ENCODE peak calls at places on chromosomes 16 and 17, in seven cellular contexts. One of them, this sample, is unnamed.

GRCh38 chr17:45223541-45224528 is 2.1 kb downstream of the FMNL1 start:
- DNase-seq in cardiac fibroblast: no peak
- DNase-seq in cardiac muscle cell: no peak
- DNase-seq in GM12864: no peak
- DNase-seq in ovary: no peak
- DNase-seq in endothelial cell of umbilical vein: no peak
- DNase-seq in astrocyte of the spinal cord: no peak
- DNase-seq in this sample: no peak

GRCh38 chr17:5510776-5511175 is 24.4 kb downstream of the MIS12 start:
- DNase-seq in cardiac muscle cell: no peak
- DNase-seq in cardiac fibroblast: no peak
- DNase-seq in astrocyte of the spinal cord: no peak
- DNase-seq in GM12864: no peak
- DNase-seq in endothelial cell of umbilical vein: no peak
- DNase-seq in ovary: no peak
- DNase-seq in this sample: no peak

GRCh38 chr17:3535253-3535995 is 22.2 kb downstream of the TRPV3 start:
- DNase-seq in cardiac muscle cell: peak
- DNase-seq in GM12864: no peak
- DNase-seq in endothelial cell of umbilical vein: peak
- DNase-seq in cardiac fibroblast: peak
- DNase-seq in astrocyte of the spinal cord: peak
- DNase-seq in ovary: peak
- DNase-seq in this sample: peak

GRCh38 chr16:56357291-56357764 is 68.0 kb downstream of the AMFR start:
- DNase-seq in astrocyte of the spinal cord: no peak
- DNase-seq in GM12864: no peak
- DNase-seq in endothelial cell of umbilical vein: peak
- DNase-seq in cardiac fibroblast: peak
- DNase-seq in cardiac muscle cell: peak
- DNase-seq in ovary: peak
- DNase-seq in this sample: peak

GRCh38 chr16:72066747-72067146 is 3.7 kb downstream of the HPR start:
- DNase-seq in cardiac fibroblast: peak
- DNase-seq in ovary: no peak
- DNase-seq in astrocyte of the spinal cord: peak
- DNase-seq in GM12864: no peak
- DNase-seq in cardiac muscle cell: peak
- DNase-seq in endothelial cell of umbilical vein: peak
- DNase-seq in this sample: peak

GRCh38 chr17:50260501-50260911 is 13.8 kb upstream of the TMEM92 start:
- DNase-seq in astrocyte of the spinal cord: no peak
- DNase-seq in cardiac fibroblast: no peak
- DNase-seq in cardiac muscle cell: no peak
- DNase-seq in GM12864: no peak
- DNase-seq in endothelial cell of umbilical vein: no peak
- DNase-seq in ovary: peak
- DNase-seq in this sample: no peak

GRCh38 chr17:81999975-82000802 is 22.5 kb downstream of the CENPX start:
- DNase-seq in cardiac fibroblast: no peak
- DNase-seq in GM12864: no peak
- DNase-seq in cardiac muscle cell: no peak
- DNase-seq in endothelial cell of umbilical vein: no peak
- DNase-seq in ovary: no peak
- DNase-seq in astrocyte of the spinal cord: no peak
- DNase-seq in this sample: no peak

GRCh38 chr16:22336581-22336980 is 37.8 kb downstream of the CDR2 start:
- DNase-seq in astrocyte of the spinal cord: no peak
- DNase-seq in endothelial cell of umbilical vein: no peak
- DNase-seq in ovary: no peak
- DNase-seq in cardiac muscle cell: no peak
- DNase-seq in cardiac fibroblast: no peak
- DNase-seq in GM12864: no peak
- DNase-seq in this sample: no peak

GRCh38 chr16:165539-166374 is at the start of gene HBM:
- DNase-seq in ovary: no peak
- DNase-seq in cardiac fibroblast: no peak
- DNase-seq in endothelial cell of umbilical vein: no peak
- DNase-seq in cardiac muscle cell: no peak
- DNase-seq in astrocyte of the spinal cord: no peak
- DNase-seq in GM12864: no peak
- DNase-seq in this sample: no peak

GRCh38 chr17:9002610-9003354 is 18.5 kb upstream of the NTN1 start:
- DNase-seq in GM12864: no peak
- DNase-seq in endothelial cell of umbilical vein: no peak
- DNase-seq in astrocyte of the spinal cord: no peak
- DNase-seq in cardiac fibroblast: no peak
- DNase-seq in ovary: no peak
- DNase-seq in cardiac muscle cell: peak
- DNase-seq in this sample: no peak

GRCh38 chr16:86872833-86873232 is 294.5 kb downstream of the FOXL1 start:
- DNase-seq in astrocyte of the spinal cord: no peak
- DNase-seq in ovary: no peak
- DNase-seq in cardiac muscle cell: no peak
- DNase-seq in endothelial cell of umbilical vein: no peak
- DNase-seq in cardiac fibroblast: no peak
- DNase-seq in GM12864: no peak
- DNase-seq in this sample: no peak

GRCh38 chr17:17626151-17626805 is 34.8 kb upstream of the PEMT start:
- DNase-seq in astrocyte of the spinal cord: no peak
- DNase-seq in GM12864: no peak
- DNase-seq in cardiac muscle cell: no peak
- DNase-seq in cardiac fibroblast: no peak
- DNase-seq in ovary: no peak
- DNase-seq in endothelial cell of umbilical vein: no peak
- DNase-seq in this sample: no peak

GRCh38 chr16:87703071-87703470 is 62.7 kb downstream of the KLHDC4 start:
- DNase-seq in cardiac fibroblast: no peak
- DNase-seq in GM12864: no peak
- DNase-seq in cardiac muscle cell: no peak
- DNase-seq in astrocyte of the spinal cord: no peak
- DNase-seq in endothelial cell of umbilical vein: no peak
- DNase-seq in ovary: no peak
- DNase-seq in this sample: no peak

GRCh38 chr16:60815865-60816264 is 1220.4 kb downstream of the CDH8 start:
- DNase-seq in cardiac muscle cell: no peak
- DNase-seq in astrocyte of the spinal cord: no peak
- DNase-seq in GM12864: no peak
- DNase-seq in cardiac fibroblast: no peak
- DNase-seq in endothelial cell of umbilical vein: no peak
- DNase-seq in ovary: no peak
- DNase-seq in this sample: no peak

GRCh38 chr17:64202683-64203430 is 60.2 kb downstream of the TEX2 start:
- DNase-seq in cardiac muscle cell: peak
- DNase-seq in cardiac fibroblast: peak
- DNase-seq in GM12864: no peak
- DNase-seq in ovary: no peak
- DNase-seq in endothelial cell of umbilical vein: no peak
- DNase-seq in astrocyte of the spinal cord: peak
- DNase-seq in this sample: peak

GRCh38 chr17:41397003-41397665 is at the start of gene KRT31:
- DNase-seq in astrocyte of the spinal cord: no peak
- DNase-seq in GM12864: no peak
- DNase-seq in ovary: no peak
- DNase-seq in cardiac fibroblast: no peak
- DNase-seq in endothelial cell of umbilical vein: no peak
- DNase-seq in cardiac muscle cell: no peak
- DNase-seq in this sample: no peak

GRCh38 chr16:874366-875181 is 74.0 kb upstream of the GNG13 start:
- DNase-seq in cardiac muscle cell: no peak
- DNase-seq in cardiac fibroblast: no peak
- DNase-seq in endothelial cell of umbilical vein: no peak
- DNase-seq in astrocyte of the spinal cord: no peak
- DNase-seq in ovary: no peak
- DNase-seq in GM12864: no peak
- DNase-seq in this sample: no peak

GRCh38 chr17:35189291-35189690 is 4.9 kb downstream of the SLC35G3 start:
- DNase-seq in ovary: no peak
- DNase-seq in endothelial cell of umbilical vein: no peak
- DNase-seq in GM12864: no peak
- DNase-seq in cardiac muscle cell: peak
- DNase-seq in cardiac fibroblast: peak
- DNase-seq in astrocyte of the spinal cord: peak
- DNase-seq in this sample: peak

GRCh38 chr16:31072540-31073072 is 1.4 kb downstream of the ZNF668 start:
- DNase-seq in cardiac fibroblast: peak
- DNase-seq in endothelial cell of umbilical vein: peak
- DNase-seq in astrocyte of the spinal cord: peak
- DNase-seq in cardiac muscle cell: peak
- DNase-seq in ovary: no peak
- DNase-seq in GM12864: peak
- DNase-seq in this sample: peak

GRCh38 chr16:78195868-78196267 is 96.4 kb downstream of the WWOX start:
- DNase-seq in GM12864: no peak
- DNase-seq in cardiac fibroblast: no peak
- DNase-seq in cardiac muscle cell: no peak
- DNase-seq in ovary: no peak
- DNase-seq in endothelial cell of umbilical vein: no peak
- DNase-seq in astrocyte of the spinal cord: no peak
- DNase-seq in this sample: no peak

DNA sequence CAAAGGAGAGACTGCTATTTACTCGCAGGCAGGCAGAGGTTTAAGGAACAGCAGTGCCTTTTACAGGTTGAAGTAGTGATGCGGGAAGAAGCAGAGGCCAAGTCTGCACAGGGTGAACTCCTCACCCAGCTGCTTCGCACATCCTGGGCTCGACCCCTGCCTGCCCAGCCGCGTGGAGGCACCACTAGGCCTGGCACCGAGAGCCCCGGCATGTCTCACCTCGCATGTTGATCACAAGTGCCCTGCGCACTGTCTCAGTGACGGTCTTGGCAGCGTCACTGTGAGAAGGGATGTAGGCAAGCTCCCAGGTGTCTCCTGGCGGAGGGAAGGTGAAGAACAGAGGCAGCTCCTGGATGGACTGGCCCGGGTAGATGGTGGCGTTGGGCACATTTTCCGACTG is 14.7 kb downstream of the ABCA3 start:
- DNase-seq in endothelial cell of umbilical vein: no peak
- DNase-seq in cardiac fibroblast: no peak
- DNase-seq in cardiac muscle cell: no peak
- DNase-seq in GM12864: no peak
- DNase-seq in ovary: no peak
- DNase-seq in astrocyte of the spinal cord: no peak
- DNase-seq in this sample: no peak
- H3K4me3 ChIP-seq in endothelial cell of umbilical vein: no peak
- H3K4me3 ChIP-seq in cardiac fibroblast: no peak
- H3K4me3 ChIP-seq in cardiac muscle cell: no peak
- H3K4me3 ChIP-seq in GM12864: no peak
- H3K4me3 ChIP-seq in ovary: no peak
- H3K4me3 ChIP-seq in astrocyte of the spinal cord: no peak
- H3K4me3 ChIP-seq in this sample: no peak

GRCh38 chr17:63041251-63041650 is 75.2 kb downstream of the TANC2 start:
- DNase-seq in endothelial cell of umbilical vein: no peak
- DNase-seq in GM12864: no peak
- DNase-seq in cardiac muscle cell: no peak
- DNase-seq in cardiac fibroblast: peak
- DNase-seq in astrocyte of the spinal cord: no peak
- DNase-seq in ovary: no peak
- DNase-seq in this sample: no peak

GRCh38 chr17:63040816-63041215 is 74.8 kb downstream of the TANC2 start:
- DNase-seq in cardiac fibroblast: no peak
- DNase-seq in ovary: no peak
- DNase-seq in cardiac muscle cell: no peak
- DNase-seq in GM12864: no peak
- DNase-seq in astrocyte of the spinal cord: no peak
- DNase-seq in endothelial cell of umbilical vein: no peak
- DNase-seq in this sample: no peak

GRCh38 chr17:63041722-63042121 is 75.7 kb downstream of the TANC2 start:
- DNase-seq in astrocyte of the spinal cord: no peak
- DNase-seq in cardiac fibroblast: no peak
- DNase-seq in ovary: no peak
- DNase-seq in cardiac muscle cell: no peak
- DNase-seq in GM12864: no peak
- DNase-seq in endothelial cell of umbilical vein: no peak
- DNase-seq in this sample: no peak

GRCh38 chr17:63039342-63039741 is 73.3 kb downstream of the TANC2 start:
- DNase-seq in GM12864: no peak
- DNase-seq in ovary: no peak
- DNase-seq in endothelial cell of umbilical vein: no peak
- DNase-seq in cardiac fibroblast: peak
- DNase-seq in astrocyte of the spinal cord: no peak
- DNase-seq in cardiac muscle cell: no peak
- DNase-seq in this sample: peak

DNA sequence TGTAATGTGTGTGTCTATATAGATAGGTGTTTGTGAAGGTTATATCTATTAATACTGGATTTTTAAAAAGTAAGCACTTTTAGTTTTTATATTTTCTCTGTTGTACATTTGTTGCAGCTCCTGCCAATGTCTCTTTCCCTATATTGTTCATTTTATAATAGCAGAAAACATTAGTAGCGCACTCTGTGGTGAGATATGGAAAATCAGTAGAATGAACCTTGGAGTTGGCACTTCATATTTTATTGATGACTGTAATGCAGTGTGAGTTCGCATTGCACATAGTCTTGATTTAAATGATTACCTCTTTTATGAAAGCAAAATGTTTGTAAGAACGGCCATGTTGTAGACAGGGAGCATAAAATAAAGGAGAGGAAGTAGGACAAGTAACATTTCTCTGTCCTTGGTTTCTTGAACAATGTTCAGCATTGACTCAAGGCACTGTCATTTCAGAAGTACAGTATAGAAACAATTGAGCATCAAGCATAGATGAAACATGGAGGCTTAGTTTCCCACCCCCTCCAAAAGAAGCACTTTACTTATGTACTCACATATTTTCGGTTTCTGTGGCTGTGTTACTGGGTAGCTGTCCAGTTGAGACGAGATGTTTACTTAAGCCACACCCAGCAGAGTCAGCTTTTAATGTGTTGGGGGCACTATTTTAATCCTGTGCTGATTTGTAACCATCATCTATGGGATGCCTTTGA is 74.0 kb downstream of the TANC2 start:
- DNase-seq in GM12864: no peak
- DNase-seq in cardiac fibroblast: peak
- DNase-seq in endothelial cell of umbilical vein: peak
- DNase-seq in astrocyte of the spinal cord: peak
- DNase-seq in ovary: no peak
- DNase-seq in cardiac muscle cell: peak
- DNase-seq in this sample: peak
- H3K4me3 ChIP-seq in GM12864: no peak
- H3K4me3 ChIP-seq in cardiac fibroblast: no peak
- H3K4me3 ChIP-seq in endothelial cell of umbilical vein: no peak
- H3K4me3 ChIP-seq in astrocyte of the spinal cord: no peak
- H3K4me3 ChIP-seq in ovary: peak
- H3K4me3 ChIP-seq in cardiac muscle cell: no peak
- H3K4me3 ChIP-seq in this sample: no peak

GRCh38 chr17:12549499-12549901 is 116.2 kb upstream of the MYOCD start:
- DNase-seq in cardiac muscle cell: peak
- DNase-seq in ovary: no peak
- DNase-seq in endothelial cell of umbilical vein: no peak
- DNase-seq in GM12864: no peak
- DNase-seq in astrocyte of the spinal cord: peak
- DNase-seq in cardiac fibroblast: peak
- DNase-seq in this sample: no peak
- H3K4me3 ChIP-seq in cardiac muscle cell: no peak
- H3K4me3 ChIP-seq in ovary: no peak
- H3K4me3 ChIP-seq in endothelial cell of umbilical vein: no peak
- H3K4me3 ChIP-seq in GM12864: no peak
- H3K4me3 ChIP-seq in astrocyte of the spinal cord: no peak
- H3K4me3 ChIP-seq in cardiac fibroblast: no peak
- H3K4me3 ChIP-seq in this sample: no peak

DNA sequence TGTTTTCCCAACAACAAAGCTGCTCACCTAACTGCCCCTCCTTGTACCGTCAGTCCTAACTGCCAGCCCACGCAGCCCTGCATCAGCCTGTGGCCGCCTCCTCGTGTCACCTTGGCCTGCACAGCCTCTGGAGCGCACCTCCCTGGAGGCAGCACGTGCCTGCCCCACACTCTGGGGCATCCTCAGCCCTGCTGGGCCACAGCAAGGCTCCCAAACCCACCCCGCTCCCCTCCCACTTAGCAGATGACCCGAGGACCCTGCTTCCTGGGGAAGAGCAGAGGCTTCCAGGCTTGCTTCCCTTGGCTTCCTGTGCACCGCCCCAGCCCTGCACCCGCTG is 114.8 kb downstream of the MGAT5B start:
- DNase-seq in endothelial cell of umbilical vein: no peak
- DNase-seq in cardiac muscle cell: no peak
- DNase-seq in cardiac fibroblast: no peak
- DNase-seq in GM12864: no peak
- DNase-seq in astrocyte of the spinal cord: no peak
- DNase-seq in ovary: no peak
- DNase-seq in this sample: no peak
- H3K4me3 ChIP-seq in endothelial cell of umbilical vein: no peak
- H3K4me3 ChIP-seq in cardiac muscle cell: no peak
- H3K4me3 ChIP-seq in cardiac fibroblast: no peak
- H3K4me3 ChIP-seq in GM12864: no peak
- H3K4me3 ChIP-seq in astrocyte of the spinal cord: no peak
- H3K4me3 ChIP-seq in ovary: no peak
- H3K4me3 ChIP-seq in this sample: no peak

This sample was measured in fibroblast of mammary gland.